ENCODE peak calls at places on chromosomes 4 and X, in seven cellular contexts. One of them, this sample, is unnamed.

GRCh38 chrX:13015536-13016236 is 28.7 kb downstream of the FAM9C start:
- DNase-seq in tibial artery: no peak
- DNase-seq in amygdala: no peak
- DNase-seq in activated CD4-positive, alpha-beta T cell treated with anti-CD3 and anti-CD28 coated beads, Interleukin-2, amount 50 U/mL, for 4 hours: no peak
- DNase-seq in activated CD8-positive, alpha-beta T cell treated with anti-CD3 and anti-CD28 coated beads, Interleukin-2, amount 10 ng/mL, durations not matched to agents 7 days and 5 days: no peak
- DNase-seq in stimulated activated CD4-positive, alpha-beta T cell treated with anti-CD3 and anti-CD28 coated beads, Interleukin-15, amount 100 ng/mL, for 48 hours: no peak
- DNase-seq in BJ: no peak
- DNase-seq in this sample: no peak

GRCh38 chr4:15755781-15756180 is 22.3 kb upstream of the CD38 start:
- DNase-seq in amygdala: no peak
- DNase-seq in tibial artery: no peak
- DNase-seq in BJ: no peak
- DNase-seq in activated CD8-positive, alpha-beta T cell treated with anti-CD3 and anti-CD28 coated beads, Interleukin-2, amount 10 ng/mL, durations not matched to agents 7 days and 5 days: no peak
- DNase-seq in stimulated activated CD4-positive, alpha-beta T cell treated with anti-CD3 and anti-CD28 coated beads, Interleukin-15, amount 100 ng/mL, for 48 hours: no peak
- DNase-seq in activated CD4-positive, alpha-beta T cell treated with anti-CD3 and anti-CD28 coated beads, Interleukin-2, amount 50 U/mL, for 4 hours: no peak
- DNase-seq in this sample: no peak

GRCh38 chr4:110610940-110611785 is 11.7 kb downstream of the PITX2 start:
- DNase-seq in activated CD4-positive, alpha-beta T cell treated with anti-CD3 and anti-CD28 coated beads, Interleukin-2, amount 50 U/mL, for 4 hours: no peak
- DNase-seq in activated CD8-positive, alpha-beta T cell treated with anti-CD3 and anti-CD28 coated beads, Interleukin-2, amount 10 ng/mL, durations not matched to agents 7 days and 5 days: no peak
- DNase-seq in amygdala: no peak
- DNase-seq in BJ: no peak
- DNase-seq in stimulated activated CD4-positive, alpha-beta T cell treated with anti-CD3 and anti-CD28 coated beads, Interleukin-15, amount 100 ng/mL, for 48 hours: no peak
- DNase-seq in tibial artery: no peak
- DNase-seq in this sample: no peak

GRCh38 chr4:5477613-5478012 is 230.7 kb downstream of the EVC2 start:
- DNase-seq in activated CD4-positive, alpha-beta T cell treated with anti-CD3 and anti-CD28 coated beads, Interleukin-2, amount 50 U/mL, for 4 hours: no peak
- DNase-seq in amygdala: no peak
- DNase-seq in stimulated activated CD4-positive, alpha-beta T cell treated with anti-CD3 and anti-CD28 coated beads, Interleukin-15, amount 100 ng/mL, for 48 hours: no peak
- DNase-seq in BJ: no peak
- DNase-seq in tibial artery: no peak
- DNase-seq in activated CD8-positive, alpha-beta T cell treated with anti-CD3 and anti-CD28 coated beads, Interleukin-2, amount 10 ng/mL, durations not matched to agents 7 days and 5 days: no peak
- DNase-seq in this sample: no peak

GRCh38 chr4:74266081-74266480 is 42.2 kb upstream of the EPGN start:
- DNase-seq in amygdala: no peak
- DNase-seq in activated CD8-positive, alpha-beta T cell treated with anti-CD3 and anti-CD28 coated beads, Interleukin-2, amount 10 ng/mL, durations not matched to agents 7 days and 5 days: no peak
- DNase-seq in BJ: no peak
- DNase-seq in stimulated activated CD4-positive, alpha-beta T cell treated with anti-CD3 and anti-CD28 coated beads, Interleukin-15, amount 100 ng/mL, for 48 hours: no peak
- DNase-seq in tibial artery: no peak
- DNase-seq in activated CD4-positive, alpha-beta T cell treated with anti-CD3 and anti-CD28 coated beads, Interleukin-2, amount 50 U/mL, for 4 hours: no peak
- DNase-seq in this sample: no peak

GRCh38 chr4:122480655-122481487 is 24.3 kb upstream of the IL2 start:
- DNase-seq in amygdala: no peak
- DNase-seq in BJ: no peak
- DNase-seq in activated CD8-positive, alpha-beta T cell treated with anti-CD3 and anti-CD28 coated beads, Interleukin-2, amount 10 ng/mL, durations not matched to agents 7 days and 5 days: no peak
- DNase-seq in tibial artery: no peak
- DNase-seq in stimulated activated CD4-positive, alpha-beta T cell treated with anti-CD3 and anti-CD28 coated beads, Interleukin-15, amount 100 ng/mL, for 48 hours: no peak
- DNase-seq in activated CD4-positive, alpha-beta T cell treated with anti-CD3 and anti-CD28 coated beads, Interleukin-2, amount 50 U/mL, for 4 hours: no peak
- DNase-seq in this sample: no peak

GRCh38 chr4:169033660-169034059 is 23.6 kb upstream of the CBR4 start:
- DNase-seq in BJ: no peak
- DNase-seq in tibial artery: no peak
- DNase-seq in activated CD8-positive, alpha-beta T cell treated with anti-CD3 and anti-CD28 coated beads, Interleukin-2, amount 10 ng/mL, durations not matched to agents 7 days and 5 days: no peak
- DNase-seq in amygdala: no peak
- DNase-seq in stimulated activated CD4-positive, alpha-beta T cell treated with anti-CD3 and anti-CD28 coated beads, Interleukin-15, amount 100 ng/mL, for 48 hours: no peak
- DNase-seq in activated CD4-positive, alpha-beta T cell treated with anti-CD3 and anti-CD28 coated beads, Interleukin-2, amount 50 U/mL, for 4 hours: no peak
- DNase-seq in this sample: no peak

GRCh38 chrX:102979536-102979935 is 42.5 kb downstream of the RAB40AL start:
- DNase-seq in BJ: no peak
- DNase-seq in activated CD4-positive, alpha-beta T cell treated with anti-CD3 and anti-CD28 coated beads, Interleukin-2, amount 50 U/mL, for 4 hours: no peak
- DNase-seq in amygdala: no peak
- DNase-seq in stimulated activated CD4-positive, alpha-beta T cell treated with anti-CD3 and anti-CD28 coated beads, Interleukin-15, amount 100 ng/mL, for 48 hours: no peak
- DNase-seq in tibial artery: no peak
- DNase-seq in activated CD8-positive, alpha-beta T cell treated with anti-CD3 and anti-CD28 coated beads, Interleukin-2, amount 10 ng/mL, durations not matched to agents 7 days and 5 days: no peak
- DNase-seq in this sample: no peak

GRCh38 chrX:103073442-103073841 is 9.5 kb upstream of the BEX1 start:
- DNase-seq in activated CD8-positive, alpha-beta T cell treated with anti-CD3 and anti-CD28 coated beads, Interleukin-2, amount 10 ng/mL, durations not matched to agents 7 days and 5 days: no peak
- DNase-seq in BJ: no peak
- DNase-seq in tibial artery: no peak
- DNase-seq in stimulated activated CD4-positive, alpha-beta T cell treated with anti-CD3 and anti-CD28 coated beads, Interleukin-15, amount 100 ng/mL, for 48 hours: no peak
- DNase-seq in activated CD4-positive, alpha-beta T cell treated with anti-CD3 and anti-CD28 coated beads, Interleukin-2, amount 50 U/mL, for 4 hours: no peak
- DNase-seq in amygdala: no peak
- DNase-seq in this sample: no peak

GRCh38 chr4:154490589-154491340 is 834 bp downstream of the DCHS2 start:
- DNase-seq in activated CD8-positive, alpha-beta T cell treated with anti-CD3 and anti-CD28 coated beads, Interleukin-2, amount 10 ng/mL, durations not matched to agents 7 days and 5 days: peak
- DNase-seq in amygdala: no peak
- DNase-seq in BJ: no peak
- DNase-seq in activated CD4-positive, alpha-beta T cell treated with anti-CD3 and anti-CD28 coated beads, Interleukin-2, amount 50 U/mL, for 4 hours: no peak
- DNase-seq in tibial artery: no peak
- DNase-seq in stimulated activated CD4-positive, alpha-beta T cell treated with anti-CD3 and anti-CD28 coated beads, Interleukin-15, amount 100 ng/mL, for 48 hours: no peak
- DNase-seq in this sample: no peak

GRCh38 chrX:43467608-43468234 is 188.4 kb upstream of the MAOA start:
- DNase-seq in BJ: no peak
- DNase-seq in amygdala: no peak
- DNase-seq in stimulated activated CD4-positive, alpha-beta T cell treated with anti-CD3 and anti-CD28 coated beads, Interleukin-15, amount 100 ng/mL, for 48 hours: no peak
- DNase-seq in activated CD8-positive, alpha-beta T cell treated with anti-CD3 and anti-CD28 coated beads, Interleukin-2, amount 10 ng/mL, durations not matched to agents 7 days and 5 days: no peak
- DNase-seq in tibial artery: no peak
- DNase-seq in activated CD4-positive, alpha-beta T cell treated with anti-CD3 and anti-CD28 coated beads, Interleukin-2, amount 50 U/mL, for 4 hours: no peak
- DNase-seq in this sample: no peak

GRCh38 chrX:148681605-148682004 is 181.2 kb downstream of the AFF2 start:
- DNase-seq in activated CD8-positive, alpha-beta T cell treated with anti-CD3 and anti-CD28 coated beads, Interleukin-2, amount 10 ng/mL, durations not matched to agents 7 days and 5 days: no peak
- DNase-seq in stimulated activated CD4-positive, alpha-beta T cell treated with anti-CD3 and anti-CD28 coated beads, Interleukin-15, amount 100 ng/mL, for 48 hours: no peak
- DNase-seq in amygdala: no peak
- DNase-seq in activated CD4-positive, alpha-beta T cell treated with anti-CD3 and anti-CD28 coated beads, Interleukin-2, amount 50 U/mL, for 4 hours: no peak
- DNase-seq in BJ: no peak
- DNase-seq in tibial artery: no peak
- DNase-seq in this sample: no peak

GRCh38 chrX:113390531-113390930 is 549.9 kb upstream of the AMOT start:
- DNase-seq in BJ: no peak
- DNase-seq in stimulated activated CD4-positive, alpha-beta T cell treated with anti-CD3 and anti-CD28 coated beads, Interleukin-15, amount 100 ng/mL, for 48 hours: no peak
- DNase-seq in activated CD4-positive, alpha-beta T cell treated with anti-CD3 and anti-CD28 coated beads, Interleukin-2, amount 50 U/mL, for 4 hours: no peak
- DNase-seq in tibial artery: no peak
- DNase-seq in amygdala: no peak
- DNase-seq in activated CD8-positive, alpha-beta T cell treated with anti-CD3 and anti-CD28 coated beads, Interleukin-2, amount 10 ng/mL, durations not matched to agents 7 days and 5 days: no peak
- DNase-seq in this sample: no peak

GRCh38 chr4:5757091-5757490 is 46.1 kb downstream of the EVC start:
- DNase-seq in activated CD8-positive, alpha-beta T cell treated with anti-CD3 and anti-CD28 coated beads, Interleukin-2, amount 10 ng/mL, durations not matched to agents 7 days and 5 days: no peak
- DNase-seq in tibial artery: no peak
- DNase-seq in amygdala: no peak
- DNase-seq in BJ: no peak
- DNase-seq in stimulated activated CD4-positive, alpha-beta T cell treated with anti-CD3 and anti-CD28 coated beads, Interleukin-15, amount 100 ng/mL, for 48 hours: no peak
- DNase-seq in activated CD4-positive, alpha-beta T cell treated with anti-CD3 and anti-CD28 coated beads, Interleukin-2, amount 50 U/mL, for 4 hours: no peak
- DNase-seq in this sample: no peak

This sample was measured in HFF-Myc.